ENCODE peak calls at places on chromosomes 3 and 15, in seven cellular contexts. K, V, A, P, B, O and L are unnamed samples.
A peak's percentile ranks its signal among the peaks of the same experiment; 100 is the strongest.

GRCh38 chr3:37594873-37595783 is 266.6 kb upstream of the CTDSPL start:
- DNase-seq in K (no peak), V (no peak), A (no peak), P (no peak), B (no peak), O (no peak), L (no peak)

GRCh38 chr15:64112904-64113303 is 17.1 kb downstream of the SNX1 start:
- DNase-seq in K (no peak), V (no peak), A (no peak), P (no peak), B (no peak), O (no peak), L (no peak)

GRCh38 chr3:22960326-22960984 is 242.7 kb upstream of the UBE2E2 start:
- DNase-seq in K (peak; percentile 16), V (no peak), A (no peak), P (peak; percentile 13), B (no peak), O (peak; percentile 76), L (no peak)

GRCh38 chr3:188400494-188401243 is 246.7 kb downstream of the LPP start:
- DNase-seq in K (no peak), V (peak; percentile 50), A (peak; percentile 16), P (no peak), B (no peak), O (no peak), L (no peak)

GRCh38 chr3:128349963-128350599 is 116.6 kb downstream of the DNAJB8 start:
- DNase-seq in K (no peak), V (no peak), A (no peak), P (no peak), B (no peak), O (peak; percentile 96), L (no peak)

GRCh38 chr15:92903588-92903955 is 3.4 kb downstream of the CHD2 start:
- DNase-seq in K (no peak), V (no peak), A (no peak), P (no peak), B (no peak), O (no peak), L (no peak)

GRCh38 chr3:133488785-133489367 is 84.6 kb upstream of the CDV3 start:
- DNase-seq in K (no peak), V (no peak), A (no peak), P (peak; percentile 30), B (no peak), O (peak; percentile 62), L (no peak)

GRCh38 chr3:195284842-195285241 is 13.9 kb upstream of the XXYLT1 start:
- DNase-seq in K (no peak), V (no peak), A (no peak), P (no peak), B (no peak), O (no peak), L (no peak)

GRCh38 chr3:101725192-101725889 is 927 bp downstream of the CEP97 start:
- DNase-seq in K (no peak), V (no peak), A (peak; percentile 47), P (peak; percentile 46), B (peak; percentile 48), O (peak; percentile 22), L (peak; percentile 26)

GRCh38 chr3:12121466-12121865 is 37.2 kb downstream of the TIMP4 start:
- DNase-seq in K (no peak), V (no peak), A (no peak), P (no peak), B (no peak), O (no peak), L (no peak)

GRCh38 chr3:99862208-99862607 is 44.5 kb downstream of the CMSS1 start:
- DNase-seq in K (no peak), V (no peak), A (no peak), P (no peak), B (no peak), O (no peak), L (no peak)

GRCh38 chr3:60301142-60301541 is 950.1 kb downstream of the FHIT start:
- DNase-seq in K (no peak), V (no peak), A (no peak), P (no peak), B (no peak), O (no peak), L (no peak)

GRCh38 chr3:65890328-65890727 is 148.4 kb downstream of the MAGI1 start:
- DNase-seq in K (no peak), V (no peak), A (no peak), P (no peak), B (no peak), O (no peak), L (no peak)

GRCh38 chr15:36936652-36937051 is 163.7 kb downstream of the MEIS2 start:
- DNase-seq in K (no peak), V (no peak), A (no peak), P (no peak), B (no peak), O (no peak), L (no peak)

GRCh38 chr15:77495806-77496589 is 75.3 kb downstream of the HMG20A start:
- DNase-seq in K (no peak), V (no peak), A (no peak), P (no peak), B (no peak), O (no peak), L (no peak)

GRCh38 chr3:127706312-127706711 is 33.6 kb downstream of the ABTB1 start:
- DNase-seq in K (no peak), V (no peak), A (no peak), P (no peak), B (no peak), O (no peak), L (no peak)

GRCh38 chr15:58880320-58880719 is 53.2 kb downstream of the SLTM start:
- DNase-seq in K (no peak), V (peak; percentile 35), A (no peak), P (no peak), B (no peak), O (no peak), L (no peak)

GRCh38 chr3:177443469-177443868 is 246.2 kb upstream of the TBL1XR1 start:
- DNase-seq in K (peak; percentile 19), V (no peak), A (no peak), P (peak; percentile 34), B (no peak), O (no peak), L (no peak)

GRCh38 chr3:133162906-133163305 is 124.7 kb downstream of the TMEM108 start:
- DNase-seq in K (no peak), V (no peak), A (no peak), P (no peak), B (no peak), O (no peak), L (no peak)

GRCh38 chr15:100769043-100769974 is 110.3 kb upstream of the ALDH1A3 start:
- DNase-seq in K (no peak), V (no peak), A (no peak), P (no peak), B (no peak), O (no peak), L (peak; percentile 26)

DNA sequence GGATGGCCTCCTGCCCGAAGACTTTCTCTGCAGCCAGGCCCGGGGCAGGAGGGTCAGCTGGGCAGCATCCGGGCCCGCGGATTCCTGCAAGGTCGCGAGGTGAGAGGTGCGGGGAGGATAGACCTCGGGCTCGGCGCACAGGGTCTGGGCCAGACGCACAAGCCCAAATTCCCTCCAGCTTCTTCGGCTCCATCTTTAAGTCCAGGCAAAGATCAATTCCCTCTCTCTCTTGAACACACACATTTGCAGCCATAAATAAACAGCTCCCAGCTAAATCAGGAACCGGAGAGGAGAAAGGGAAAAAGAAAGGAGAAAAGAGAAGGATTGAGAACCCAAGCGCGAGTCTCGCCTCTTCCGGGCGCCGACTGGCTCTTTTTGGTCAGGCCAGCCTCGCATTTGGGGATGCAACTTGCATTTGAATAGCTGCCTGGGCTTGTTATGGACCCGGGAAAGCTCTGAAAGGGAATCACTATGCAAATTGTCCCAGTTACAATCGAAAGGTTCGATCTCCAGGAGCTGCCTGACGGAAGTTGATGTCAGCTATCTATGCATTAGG is 14.5 kb upstream of the ONECUT1 start:
- DNase-seq in K (no peak), V (no peak), A (no peak), P (no peak), B (no peak), O (no peak), L (peak; percentile 84)
- H3K4me3 ChIP-seq in K (no peak overlapping the region), V (no peak overlapping the region), A (no peak overlapping the region), P (no peak overlapping the region), B (peak overlapping the region; percentile 44), O (no peak overlapping the region), L (peak overlapping the region; percentile 45)

GRCh38 chr3:15041950-15042349 is 23.2 kb downstream of the MRPS25 start:
- DNase-seq in K (no peak), V (no peak), A (no peak), P (no peak), B (no peak), O (peak; percentile 16), L (no peak)

GRCh38 chr3:15043772-15044171 is 21.3 kb downstream of the MRPS25 start:
- DNase-seq in K (no peak), V (no peak), A (no peak), P (no peak), B (no peak), O (no peak), L (no peak)

GRCh38 chr3:15040844-15041243 is 24.3 kb downstream of the MRPS25 start:
- DNase-seq in K (no peak), V (no peak), A (no peak), P (peak; percentile 70), B (no peak), O (no peak), L (no peak)

GRCh38 chr3:15044311-15044710 is 20.8 kb downstream of the MRPS25 start:
- DNase-seq in K (no peak), V (no peak), A (no peak), P (no peak), B (no peak), O (no peak), L (no peak)

GRCh38 chr3:15042936-15043335 is 22.2 kb downstream of the MRPS25 start:
- DNase-seq in K (no peak), V (no peak), A (no peak), P (no peak), B (no peak), O (no peak), L (no peak)
- H3K36me3 ChIP-seq in K (peaks cover 80% of the 10 kb centered on the region), V (peaks cover 38% of the 10 kb centered on the region), A (peaks cover 97% of the 10 kb centered on the region), P (peaks cover 97% of the 10 kb centered on the region), B (peaks cover 63% of the 10 kb centered on the region), O (peaks cover 19% of the 10 kb centered on the region), L (peaks cover 57% of the 10 kb centered on the region)

GRCh38 chr15:88702983-88703382 is 64.2 kb downstream of the ISG20 start:
- DNase-seq in K (no peak), V (no peak), A (no peak), P (no peak), B (no peak), O (no peak), L (no peak)

GRCh38 chr15:88701561-88702095 is 62.8 kb downstream of the ISG20 start:
- DNase-seq in K (peak; percentile 15), V (no peak), A (peak; percentile 35), P (peak; percentile 43), B (peak; percentile 20), O (peak; percentile 28), L (peak; percentile 81)

GRCh38 chr15:88705769-88706165 is 67.0 kb downstream of the ISG20 start:
- DNase-seq in K (no peak), V (no peak), A (no peak), P (no peak), B (no peak), O (no peak), L (peak; percentile 52)

GRCh38 chr15:88704791-88705768 is 66.3 kb downstream of the ISG20 start:
- DNase-seq in K (no peak), V (no peak), A (no peak), P (no peak), B (no peak), O (peak; percentile 30), L (peak; percentile 90)

GRCh38 chr15:88703533-88703932 is 64.7 kb downstream of the ISG20 start:
- DNase-seq in K (no peak), V (no peak), A (no peak), P (no peak), B (no peak), O (no peak), L (no peak)
- H3K27me3 ChIP-seq in K (peaks cover 39% of the 10 kb centered on the region), V (peaks cover 3% of the 10 kb centered on the region), A (no peaks in the 10 kb centered on the region), P (peaks cover 48% of the 10 kb centered on the region), B (no peaks in the 10 kb centered on the region), O (no peaks in the 10 kb centered on the region), L (peaks cover 27% of the 10 kb centered on the region)

GRCh38 chr15:84914351-84914750 is 29.9 kb downstream of the SLC28A1 start:
- DNase-seq in K (no peak), V (no peak), A (no peak), P (no peak), B (no peak), O (no peak), L (no peak)
- H3K4me3 ChIP-seq in K (no peak overlapping the region), V (no peak overlapping the region), A (no peak overlapping the region), P (no peak overlapping the region), B (no peak overlapping the region), O (no peak overlapping the region), L (no peak overlapping the region)